ENCODE peak calls at places on chromosomes 4 and X, in five cellular contexts. R is fibroblast of lung; M is GM12864; Q is CD8-positive, alpha-beta T cell; U is left lung. Y is an unnamed sample.

GRCh38 chr4:129926936-129927335 is 831.0 kb downstream of the C4orf33 start:
- DNase-seq in R (no peak), M (no peak), U (no peak), Q (no peak), Y (no peak)

GRCh38 chrX:132651411-132652086 is 162.7 kb upstream of the MBNL3 start:
- DNase-seq in M (no peak), U (no peak), Q (no peak), R (peak), Y (peak)

GRCh38 chrX:153704021-153704526 is 16.3 kb downstream of the SLC6A8 start:
- DNase-seq in R (no peak), Q (no peak), U (no peak), M (no peak), Y (no peak)

GRCh38 chrX:40008841-40009461 is 88.8 kb downstream of the BCOR start:
- DNase-seq in U (peak), M (no peak), R (peak), Q (no peak), Y (no peak)

GRCh38 chrX:53241558-53241957 is 16.6 kb upstream of the KDM5C start:
- DNase-seq in Q (no peak), U (no peak), R (no peak), M (no peak), Y (no peak)

GRCh38 chr4:10024303-10024702 is 3.0 kb upstream of the SLC2A9 start:
- DNase-seq in M (no peak), Q (no peak), U (no peak), R (no peak), Y (no peak)

GRCh38 chr4:108043536-108043935 is 53.8 kb downstream of the HADH start:
- DNase-seq in M (no peak), R (peak), Q (no peak), U (no peak), Y (no peak)

GRCh38 chrX:101136235-101136634 is 38.2 kb downstream of the CENPI start:
- DNase-seq in M (no peak), U (no peak), R (no peak), Q (no peak), Y (no peak)

GRCh38 chr4:131054489-131055019 is 1958.6 kb downstream of the C4orf33 start:
- DNase-seq in M (no peak), R (no peak), U (peak), Q (no peak), Y (no peak)

GRCh38 chrX:154020500-154021115 is 906 bp upstream of the IRAK1 start:
- DNase-seq in R (no peak), U (no peak), Q (no peak), M (no peak), Y (no peak)

GRCh38 chr4:121690001-121690400 is 6.8 kb downstream of the ANXA5 start:
- DNase-seq in Q (no peak), M (no peak), R (peak), U (no peak), Y (peak)

GRCh38 chr4:55553442-55553841 is 6.7 kb upstream of the CLOCK start:
- DNase-seq in U (no peak), M (no peak), R (peak), Q (no peak), Y (peak)

GRCh38 chr4:167587361-167587760 is 353.1 kb upstream of the SPOCK3 start:
- DNase-seq in Q (no peak), U (no peak), R (no peak), M (no peak), Y (no peak)

GRCh38 chrX:86263526-86263925 is 115.3 kb downstream of the DACH2 start:
- DNase-seq in M (no peak), U (no peak), R (no peak), Q (no peak), Y (no peak)

GRCh38 chr4:186621959-186622553 is 66.7 kb upstream of the MTNR1A start:
- DNase-seq in Q (no peak), M (no peak), U (no peak), R (peak), Y (peak)

GRCh38 chr4:138099385-138099784 is 142.8 kb downstream of the SLC7A11 start:
- DNase-seq in U (no peak), Q (no peak), R (no peak), M (no peak), Y (no peak)

GRCh38 chrX:40987413-40987812 is 97.8 kb upstream of the USP9X start:
- DNase-seq in M (no peak), Q (no peak), U (no peak), R (no peak), Y (no peak)

GRCh38 chr4:18106620-18107019 is 85.1 kb upstream of the LCORL start:
- DNase-seq in Q (no peak), R (no peak), U (no peak), M (no peak), Y (no peak)

GRCh38 chr4:86091201-86091600 is 268.7 kb downstream of the MAPK10 start:
- DNase-seq in U (no peak), Q (no peak), M (no peak), R (no peak), Y (no peak)

GRCh38 chr4:1002131-1002630 is 9.0 kb upstream of the SLC26A1 start:
- DNase-seq in M (no peak), R (peak), Q (no peak), U (no peak), Y (peak)

GRCh38 chr4:140943486-140943885 is 187.3 kb upstream of the TBC1D9 start:
- DNase-seq in R (no peak), U (no peak), M (no peak), Q (no peak), Y (peak)

DNA sequence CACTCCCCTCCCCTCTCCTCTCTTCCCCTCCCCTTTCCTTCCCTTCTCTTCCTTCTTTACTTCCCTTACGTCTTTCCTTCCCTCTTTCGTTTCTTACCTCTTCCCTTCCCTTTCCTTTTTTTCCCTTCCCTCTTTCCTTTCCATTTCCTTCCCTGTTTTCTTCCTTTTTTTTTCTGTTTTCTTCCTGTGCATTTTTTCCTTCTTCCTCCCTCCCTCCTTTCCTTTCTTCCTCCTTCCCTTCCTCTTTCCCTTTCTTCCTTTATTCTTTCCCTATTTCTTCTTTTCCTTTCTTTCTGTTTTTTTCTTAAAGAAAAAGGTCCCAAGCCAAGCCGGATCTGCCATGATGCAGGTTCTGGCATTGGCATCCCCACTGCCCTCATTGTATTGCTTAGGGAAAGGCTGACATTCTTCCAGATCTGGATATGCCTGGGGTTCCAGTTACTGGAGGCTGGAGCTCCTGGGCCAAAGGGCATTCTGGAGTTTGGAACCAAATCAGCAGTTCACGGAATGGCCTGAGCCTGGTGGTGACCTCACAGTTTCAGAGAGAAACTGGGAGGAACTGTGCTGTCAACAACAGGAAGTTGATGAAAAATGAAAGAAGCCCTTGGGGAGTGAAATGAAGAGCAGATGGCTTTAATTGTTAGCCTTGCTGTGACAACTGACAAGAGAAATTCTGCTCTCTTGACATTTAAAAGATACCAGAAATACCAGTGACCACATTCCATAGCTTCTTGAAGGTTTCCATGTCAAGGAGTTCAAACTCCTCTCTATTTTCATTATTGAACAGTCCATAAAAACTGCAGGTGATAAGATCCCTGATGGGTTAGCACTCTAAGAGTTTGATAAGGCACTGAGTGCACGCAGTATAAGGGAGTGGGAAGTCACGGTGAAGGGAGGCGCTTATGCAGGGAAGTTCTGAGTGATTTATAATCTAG is 622.1 kb downstream of the SPRY1 start:
- DNase-seq in Q (no peak), U (no peak), M (peak), R (peak), Y (peak)
- H3K4me3 ChIP-seq in Q (no peak), U (no peak), M (no peak), R (no peak), Y (no peak)

GRCh38 chr4:182905038-182905437 is 12.1 kb downstream of the DCTD start:
- DNase-seq in R (no peak), Q (no peak), U (no peak), M (no peak), Y (no peak)

GRCh38 chr4:182901337-182901736 is 15.8 kb downstream of the DCTD start:
- DNase-seq in Q (no peak), R (no peak), U (no peak), M (no peak), Y (no peak)

GRCh38 chr4:182904271-182904761 is 12.9 kb downstream of the DCTD start:
- DNase-seq in Q (no peak), U (no peak), R (no peak), M (no peak), Y (no peak)

GRCh38 chr4:182906786-182907185 is 10.4 kb downstream of the DCTD start:
- DNase-seq in U (no peak), M (no peak), Q (no peak), R (no peak), Y (peak)

DNA sequence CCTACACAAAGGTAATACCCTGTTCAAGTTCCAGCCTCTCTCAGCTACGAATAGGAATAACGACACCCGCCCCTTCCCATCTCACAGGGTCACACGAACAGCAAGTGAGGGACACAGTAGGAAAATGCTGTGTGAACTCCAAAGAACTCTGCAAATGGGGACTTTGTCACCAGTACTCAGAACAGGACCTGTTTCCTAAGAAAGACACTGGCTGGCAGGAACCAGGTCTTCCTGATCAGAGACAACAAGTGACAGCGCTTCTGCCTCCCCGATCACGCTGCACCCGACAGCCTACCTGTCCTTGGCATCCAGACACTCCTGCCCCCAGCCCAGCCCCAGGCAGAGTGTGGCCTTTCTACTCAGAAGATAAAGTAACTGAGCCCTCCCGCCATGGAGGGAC is 14.2 kb downstream of the DCTD start:
- DNase-seq in Q (no peak), R (no peak), U (no peak), M (no peak), Y (no peak)
- TF ChIP-seq CTCF in Q (no peak), R (no peak), U (no peak), M (no peak), Y (no peak)

GRCh38 chr4:56870927-56871326 is 36.8 kb upstream of the REST start:
- DNase-seq in Q (no peak), M (no peak), R (peak), U (no peak), Y (peak)
- H3K4me3 ChIP-seq in Q (no peak), M (no peak), R (no peak), U (no peak), Y (no peak)

DNA sequence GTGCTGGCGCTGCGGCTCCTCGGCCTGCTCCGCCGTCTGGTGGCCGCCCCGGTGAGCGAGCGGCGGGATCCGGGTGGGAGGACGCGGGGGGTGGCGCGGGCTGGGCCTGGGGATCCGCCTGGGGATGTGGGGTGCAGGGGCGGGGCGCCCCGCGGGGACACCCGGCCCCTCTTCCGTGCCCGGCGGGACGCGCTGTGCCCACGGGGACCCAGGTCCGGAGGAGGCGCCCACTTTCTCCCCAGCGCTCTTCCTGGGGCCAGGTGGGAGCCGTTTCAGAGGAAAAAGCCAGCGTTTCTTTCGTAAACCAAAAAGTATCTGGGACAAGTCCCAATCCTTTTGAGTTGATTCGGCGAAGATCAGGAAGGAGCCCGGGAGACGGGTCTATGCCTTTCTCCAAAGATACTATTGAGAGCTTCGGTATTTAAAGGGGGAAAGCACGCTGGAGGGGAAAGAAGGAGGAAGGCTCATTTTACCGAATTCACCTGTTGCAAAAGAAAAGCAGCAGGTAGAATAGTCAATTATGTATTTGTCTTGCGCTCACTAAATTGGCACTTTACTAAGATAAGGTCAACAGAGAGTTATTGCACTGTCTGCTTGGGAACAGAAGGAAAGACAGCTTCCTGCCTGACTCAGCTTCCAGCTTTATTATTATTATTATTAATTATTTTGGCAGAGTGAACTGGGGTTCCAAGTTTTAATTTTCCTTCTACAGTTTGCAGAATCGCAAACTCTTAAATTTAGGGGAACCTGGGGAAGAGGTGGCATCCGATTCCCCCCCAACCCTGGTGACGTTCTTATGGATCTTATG is 81.5 kb upstream of the CD99 start:
- DNase-seq in M (no peak), U (no peak), Q (no peak), R (peak), Y (peak)
- TF ChIP-seq CTCF in M (peak), U (no peak), Q (no peak), R (no peak), Y (no peak)

GRCh38 chr4:23889814-23890269 is at the start of gene PPARGC1A:
- DNase-seq in Q (no peak), M (no peak), R (peak), U (no peak), Y (peak)

GRCh38 chr4:23889368-23889767 is 479 bp downstream of the PPARGC1A start:
- DNase-seq in M (no peak), U (no peak), R (peak), Q (no peak), Y (no peak)

GRCh38 chr4:23888421-23889319 is 1.2 kb downstream of the PPARGC1A start:
- DNase-seq in M (no peak), R (peak), Q (no peak), U (no peak), Y (peak)

GRCh38 chr4:23891064-23891421 is 1.2 kb upstream of the PPARGC1A start:
- DNase-seq in M (no peak), U (no peak), Q (no peak), R (no peak), Y (no peak)

DNA sequence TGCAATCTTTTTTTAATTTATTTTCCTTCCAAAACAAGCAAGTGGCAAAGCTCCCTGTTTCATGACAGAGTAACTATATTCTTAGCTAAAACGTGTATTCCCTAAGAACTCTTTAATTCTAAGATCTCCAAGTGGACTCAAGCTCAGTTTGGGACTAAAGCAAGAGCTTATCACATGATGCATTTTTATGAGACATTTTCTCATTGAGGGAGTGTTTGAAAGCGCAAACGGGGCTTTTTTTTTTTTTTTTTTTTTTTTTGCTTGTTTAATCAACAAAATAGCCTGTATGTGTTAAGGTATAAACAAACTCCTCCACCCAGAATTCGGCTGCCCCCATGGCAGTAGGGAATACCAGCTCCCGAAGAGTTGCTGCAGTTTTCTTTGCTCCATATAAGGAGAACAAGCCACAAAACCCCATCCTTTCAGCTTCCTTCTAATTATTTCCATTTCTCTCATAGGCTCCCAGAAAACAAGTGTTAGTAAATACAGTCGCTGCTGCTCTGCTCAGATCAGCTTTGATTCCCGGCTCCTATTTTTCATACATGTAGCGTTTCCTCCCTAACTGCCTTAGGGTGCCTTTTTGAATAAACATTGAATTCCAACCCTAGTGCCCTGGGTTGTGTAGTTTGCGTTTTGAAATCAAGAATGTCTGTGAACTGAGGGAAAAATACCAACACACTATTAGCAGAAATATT is 669 bp upstream of the PPARGC1A start:
- DNase-seq in Q (no peak), M (no peak), R (peak), U (no peak), Y (peak)
- H3K4me3 ChIP-seq in Q (no peak), M (no peak), R (peak), U (peak), Y (peak)

GRCh38 chrX:106401965-106402559 is 209.7 kb upstream of the RADX start:
- DNase-seq in Q (no peak), R (no peak), U (no peak), M (no peak), Y (no peak)

GRCh38 chrX:106404512-106404911 is 207.3 kb upstream of the RADX start:
- DNase-seq in M (no peak), Q (no peak), R (no peak), U (no peak), Y (no peak)
- TF ChIP-seq CTCF in M (no peak), Q (no peak), R (no peak), U (no peak), Y (peak)

Y was measured in fibroblast of villous mesenchyme.